ENCODE peak calls at places on chromosomes 7 and 10, in ten cellular contexts. One of them, this sample, is unnamed.
A peak's percentile ranks its signal among the peaks of the same experiment; 100 is the strongest.

GRCh38 chr10:1449806-1450205 is 287.5 kb downstream of the ADARB2 start:
- DNase-seq in posterior vena cava: no peak
- DNase-seq in fibroblast of pulmonary artery: no peak
- DNase-seq in T-helper 22 cell: no peak
- DNase-seq in hypothalamus: no peak
- DNase-seq in progenitor cell of endocrine pancreas: no peak
- DNase-seq in NCI-H82: no peak
- DNase-seq in ACHN: no peak
- DNase-seq in Daoy: no peak
- DNase-seq in Calu3: no peak
- DNase-seq in this sample: no peak

GRCh38 chr10:90871279-90871760 is 454 bp upstream of the RPP30 start:
- DNase-seq in posterior vena cava: no peak
- DNase-seq in fibroblast of pulmonary artery: peak; percentile 84
- DNase-seq in T-helper 22 cell: no peak
- DNase-seq in hypothalamus: peak; percentile 15
- DNase-seq in progenitor cell of endocrine pancreas: peak; percentile 14
- DNase-seq in NCI-H82: peak; percentile 79
- DNase-seq in ACHN: peak; percentile 84
- DNase-seq in Daoy: peak; percentile 66
- DNase-seq in Calu3: peak; percentile 21
- DNase-seq in this sample: peak; percentile 28

GRCh38 chr7:140928491-140929309 is 4.0 kb upstream of the BRAF start:
- DNase-seq in posterior vena cava: no peak
- DNase-seq in fibroblast of pulmonary artery: no peak
- DNase-seq in T-helper 22 cell: no peak
- DNase-seq in hypothalamus: no peak
- DNase-seq in progenitor cell of endocrine pancreas: no peak
- DNase-seq in NCI-H82: no peak
- DNase-seq in ACHN: no peak
- DNase-seq in Daoy: no peak
- DNase-seq in Calu3: no peak
- DNase-seq in this sample: peak; percentile 14

GRCh38 chr10:60611291-60611747 is 167.0 kb upstream of the CDK1 start:
- DNase-seq in posterior vena cava: no peak
- DNase-seq in fibroblast of pulmonary artery: peak; percentile 80
- DNase-seq in T-helper 22 cell: no peak
- DNase-seq in hypothalamus: no peak
- DNase-seq in progenitor cell of endocrine pancreas: no peak
- DNase-seq in NCI-H82: no peak
- DNase-seq in ACHN: peak; percentile 82
- DNase-seq in Daoy: peak; percentile 81
- DNase-seq in Calu3: peak; percentile 10
- DNase-seq in this sample: peak; percentile 85

GRCh38 chr10:6491841-6492609 is 88.1 kb downstream of the PRKCQ start:
- DNase-seq in posterior vena cava: no peak
- DNase-seq in fibroblast of pulmonary artery: no peak
- DNase-seq in T-helper 22 cell: peak; percentile 13
- DNase-seq in hypothalamus: no peak
- DNase-seq in progenitor cell of endocrine pancreas: no peak
- DNase-seq in NCI-H82: no peak
- DNase-seq in ACHN: no peak
- DNase-seq in Daoy: no peak
- DNase-seq in Calu3: no peak
- DNase-seq in this sample: no peak

GRCh38 chr7:480531-481218 is 39.0 kb downstream of the PDGFA start:
- DNase-seq in posterior vena cava: peak; percentile 77
- DNase-seq in fibroblast of pulmonary artery: no peak
- DNase-seq in T-helper 22 cell: no peak
- DNase-seq in hypothalamus: no peak
- DNase-seq in progenitor cell of endocrine pancreas: no peak
- DNase-seq in NCI-H82: no peak
- DNase-seq in ACHN: no peak
- DNase-seq in Daoy: no peak
- DNase-seq in Calu3: peak; percentile 55
- DNase-seq in this sample: no peak

GRCh38 chr7:156236936-156237599 is 403.5 kb upstream of the RNF32 start:
- DNase-seq in posterior vena cava: peak; percentile 40
- DNase-seq in fibroblast of pulmonary artery: no peak
- DNase-seq in T-helper 22 cell: no peak
- DNase-seq in hypothalamus: no peak
- DNase-seq in progenitor cell of endocrine pancreas: no peak
- DNase-seq in NCI-H82: no peak
- DNase-seq in ACHN: no peak
- DNase-seq in Daoy: no peak
- DNase-seq in Calu3: no peak
- DNase-seq in this sample: no peak

GRCh38 chr7:75815381-75816046 is 1.9 kb upstream of the CCL24 start:
- DNase-seq in posterior vena cava: no peak
- DNase-seq in fibroblast of pulmonary artery: no peak
- DNase-seq in T-helper 22 cell: no peak
- DNase-seq in hypothalamus: no peak
- DNase-seq in progenitor cell of endocrine pancreas: no peak
- DNase-seq in NCI-H82: no peak
- DNase-seq in ACHN: no peak
- DNase-seq in Daoy: no peak
- DNase-seq in Calu3: no peak
- DNase-seq in this sample: no peak

GRCh38 chr10:83522456-83522855 is 616.9 kb upstream of the GHITM start:
- DNase-seq in posterior vena cava: no peak
- DNase-seq in fibroblast of pulmonary artery: no peak
- DNase-seq in T-helper 22 cell: no peak
- DNase-seq in hypothalamus: no peak
- DNase-seq in progenitor cell of endocrine pancreas: no peak
- DNase-seq in NCI-H82: no peak
- DNase-seq in ACHN: no peak
- DNase-seq in Daoy: no peak
- DNase-seq in Calu3: no peak
- DNase-seq in this sample: no peak

GRCh38 chr7:150444674-150445365 is 5.6 kb upstream of the GIMAP8 start:
- DNase-seq in posterior vena cava: no peak
- DNase-seq in fibroblast of pulmonary artery: no peak
- DNase-seq in T-helper 22 cell: no peak
- DNase-seq in hypothalamus: no peak
- DNase-seq in progenitor cell of endocrine pancreas: no peak
- DNase-seq in NCI-H82: no peak
- DNase-seq in ACHN: no peak
- DNase-seq in Daoy: no peak
- DNase-seq in Calu3: no peak
- DNase-seq in this sample: no peak

GRCh38 chr10:101834341-101834740 is 9.3 kb downstream of the KCNIP2 start:
- DNase-seq in posterior vena cava: peak; percentile 87
- DNase-seq in fibroblast of pulmonary artery: no peak
- DNase-seq in T-helper 22 cell: no peak
- DNase-seq in hypothalamus: no peak
- DNase-seq in progenitor cell of endocrine pancreas: no peak
- DNase-seq in NCI-H82: no peak
- DNase-seq in ACHN: no peak
- DNase-seq in Daoy: no peak
- DNase-seq in Calu3: no peak
- DNase-seq in this sample: no peak

GRCh38 chr10:78634835-78635234 is 433.9 kb upstream of the ZMIZ1 start:
- DNase-seq in posterior vena cava: no peak
- DNase-seq in fibroblast of pulmonary artery: peak; percentile 32
- DNase-seq in T-helper 22 cell: no peak
- DNase-seq in hypothalamus: no peak
- DNase-seq in progenitor cell of endocrine pancreas: no peak
- DNase-seq in NCI-H82: no peak
- DNase-seq in ACHN: no peak
- DNase-seq in Daoy: peak; percentile 64
- DNase-seq in Calu3: no peak
- DNase-seq in this sample: peak; percentile 54

GRCh38 chr7:42348071-42348470 is 111.1 kb upstream of the GLI3 start:
- DNase-seq in posterior vena cava: no peak
- DNase-seq in fibroblast of pulmonary artery: no peak
- DNase-seq in T-helper 22 cell: no peak
- DNase-seq in hypothalamus: no peak
- DNase-seq in progenitor cell of endocrine pancreas: no peak
- DNase-seq in NCI-H82: no peak
- DNase-seq in ACHN: no peak
- DNase-seq in Daoy: no peak
- DNase-seq in Calu3: no peak
- DNase-seq in this sample: no peak

GRCh38 chr7:157690058-157690832 is 353.4 kb downstream of the DNAJB6 start:
- DNase-seq in posterior vena cava: peak; percentile 75
- DNase-seq in fibroblast of pulmonary artery: peak; percentile 3
- DNase-seq in T-helper 22 cell: no peak
- DNase-seq in hypothalamus: no peak
- DNase-seq in progenitor cell of endocrine pancreas: no peak
- DNase-seq in NCI-H82: no peak
- DNase-seq in ACHN: no peak
- DNase-seq in Daoy: no peak
- DNase-seq in Calu3: peak; percentile 17
- DNase-seq in this sample: no peak

GRCh38 chr10:43648083-43648391 is 644 bp downstream of the ZNF32 start:
- DNase-seq in posterior vena cava: no peak
- DNase-seq in fibroblast of pulmonary artery: no peak
- DNase-seq in T-helper 22 cell: no peak
- DNase-seq in hypothalamus: no peak
- DNase-seq in progenitor cell of endocrine pancreas: no peak
- DNase-seq in NCI-H82: no peak
- DNase-seq in ACHN: no peak
- DNase-seq in Daoy: no peak
- DNase-seq in Calu3: no peak
- DNase-seq in this sample: no peak

GRCh38 chr7:80060218-80060806 is 74.3 kb upstream of the GNAI1 start:
- DNase-seq in posterior vena cava: no peak
- DNase-seq in fibroblast of pulmonary artery: peak; percentile 85
- DNase-seq in T-helper 22 cell: no peak
- DNase-seq in hypothalamus: no peak
- DNase-seq in progenitor cell of endocrine pancreas: no peak
- DNase-seq in NCI-H82: peak; percentile 64
- DNase-seq in ACHN: peak; percentile 74
- DNase-seq in Daoy: peak; percentile 13
- DNase-seq in Calu3: no peak
- DNase-seq in this sample: peak; percentile 18

GRCh38 chr7:39951156-39951942 is 1.3 kb downstream of the CDK13 start:
- DNase-seq in posterior vena cava: peak; percentile 85
- DNase-seq in fibroblast of pulmonary artery: peak; percentile 51
- DNase-seq in T-helper 22 cell: peak; percentile 51
- DNase-seq in hypothalamus: peak; percentile 21
- DNase-seq in progenitor cell of endocrine pancreas: peak; percentile 59
- DNase-seq in NCI-H82: peak; percentile 78
- DNase-seq in ACHN: peak; percentile 72
- DNase-seq in Daoy: peak; percentile 78
- DNase-seq in Calu3: peak; percentile 84
- DNase-seq in this sample: peak; percentile 10

GRCh38 chr10:75773139-75773801 is 341.8 kb downstream of the LRMDA start:
- DNase-seq in posterior vena cava: no peak
- DNase-seq in fibroblast of pulmonary artery: peak; percentile 68
- DNase-seq in T-helper 22 cell: no peak
- DNase-seq in hypothalamus: no peak
- DNase-seq in progenitor cell of endocrine pancreas: no peak
- DNase-seq in NCI-H82: no peak
- DNase-seq in ACHN: peak; percentile 82
- DNase-seq in Daoy: peak; percentile 90
- DNase-seq in Calu3: no peak
- DNase-seq in this sample: peak; percentile 78

GRCh38 chr7:51009716-51010496 is 227.2 kb upstream of the GRB10 start:
- DNase-seq in posterior vena cava: no peak
- DNase-seq in fibroblast of pulmonary artery: peak; percentile 23
- DNase-seq in T-helper 22 cell: no peak
- DNase-seq in hypothalamus: no peak
- DNase-seq in progenitor cell of endocrine pancreas: no peak
- DNase-seq in NCI-H82: no peak
- DNase-seq in ACHN: peak; percentile 75
- DNase-seq in Daoy: peak; percentile 60
- DNase-seq in Calu3: no peak
- DNase-seq in this sample: peak; percentile 81

GRCh38 chr7:49102413-49102812 is 178.1 kb downstream of the CDC14C start:
- DNase-seq in posterior vena cava: no peak
- DNase-seq in fibroblast of pulmonary artery: no peak
- DNase-seq in T-helper 22 cell: no peak
- DNase-seq in hypothalamus: no peak
- DNase-seq in progenitor cell of endocrine pancreas: no peak
- DNase-seq in NCI-H82: no peak
- DNase-seq in ACHN: no peak
- DNase-seq in Daoy: no peak
- DNase-seq in Calu3: no peak
- DNase-seq in this sample: no peak

GRCh38 chr10:21894648-21895342 is 108.7 kb downstream of the DNAJC1 start:
- DNase-seq in posterior vena cava: no peak
- DNase-seq in fibroblast of pulmonary artery: no peak
- DNase-seq in T-helper 22 cell: no peak
- DNase-seq in hypothalamus: no peak
- DNase-seq in progenitor cell of endocrine pancreas: no peak
- DNase-seq in NCI-H82: peak; percentile 24
- DNase-seq in ACHN: no peak
- DNase-seq in Daoy: no peak
- DNase-seq in Calu3: no peak
- DNase-seq in this sample: no peak

GRCh38 chr7:150958071-150958552 is 20.0 kb downstream of the KCNH2 start:
- DNase-seq in posterior vena cava: no peak
- DNase-seq in fibroblast of pulmonary artery: no peak
- DNase-seq in T-helper 22 cell: no peak
- DNase-seq in hypothalamus: no peak
- DNase-seq in progenitor cell of endocrine pancreas: no peak
- DNase-seq in NCI-H82: no peak
- DNase-seq in ACHN: no peak
- DNase-seq in Daoy: no peak
- DNase-seq in Calu3: no peak
- DNase-seq in this sample: no peak